ENCODE peak calls at places on chromosomes 16 and 17, in five cellular contexts. J is upper lobe of left lung, V is HCT116, D is heart left ventricle, W is IMR-90. F is an unnamed sample.

GRCh38 chr17:45869676-45870341 is 24.5 kb upstream of the MAPT start:
- ATAC-seq in J (no peak), V (no peak), D (no peak), W (no peak), F (no peak)

GRCh38 chr17:50593321-50593720 is 32.8 kb downstream of the CACNA1G start:
- ATAC-seq in J (peak; percentile 53), V (no peak), D (peak; percentile 49), W (no peak), F (no peak)

GRCh38 chr16:70592106-70592571 is 54.2 kb upstream of the IL34 start:
- ATAC-seq in J (no peak), V (peak; percentile 28), D (peak; percentile 62), W (no peak), F (peak; percentile 62)

GRCh38 chr17:66524848-66525247 is 222.4 kb downstream of the PRKCA start:
- ATAC-seq in J (no peak), V (no peak), D (no peak), W (no peak), F (no peak)

GRCh38 chr16:22683258-22683657 is 130.7 kb upstream of the HS3ST2 start:
- ATAC-seq in J (no peak), V (no peak), D (no peak), W (no peak), F (no peak)

GRCh38 chr16:69741951-69742904 is 12.5 kb downstream of the NOB1 start:
- ATAC-seq in J (no peak), V (no peak), D (peak; percentile 66), W (no peak), F (no peak)

GRCh38 chr17:56395787-56396186 is 197.7 kb upstream of the NOG start:
- ATAC-seq in J (no peak), V (no peak), D (no peak), W (no peak), F (no peak)

GRCh38 chr17:35404360-35404759 is 27.9 kb downstream of the SLFN12 start:
- ATAC-seq in J (no peak), V (no peak), D (no peak), W (no peak), F (no peak)

GRCh38 chr17:39739885-39740356 is 2.2 kb downstream of the GRB7 start:
- ATAC-seq in J (no peak), V (peak; percentile 8), D (no peak), W (no peak), F (no peak)

GRCh38 chr16:66447491-66447890 is 20.4 kb downstream of the BEAN1 start:
- ATAC-seq in J (no peak), V (no peak), D (no peak), W (no peak), F (no peak)

GRCh38 chr16:89153848-89154271 is 17.7 kb upstream of the CDH15 start:
- ATAC-seq in J (no peak), V (peak; percentile 31), D (peak; percentile 4), W (no peak), F (no peak)

DNA sequence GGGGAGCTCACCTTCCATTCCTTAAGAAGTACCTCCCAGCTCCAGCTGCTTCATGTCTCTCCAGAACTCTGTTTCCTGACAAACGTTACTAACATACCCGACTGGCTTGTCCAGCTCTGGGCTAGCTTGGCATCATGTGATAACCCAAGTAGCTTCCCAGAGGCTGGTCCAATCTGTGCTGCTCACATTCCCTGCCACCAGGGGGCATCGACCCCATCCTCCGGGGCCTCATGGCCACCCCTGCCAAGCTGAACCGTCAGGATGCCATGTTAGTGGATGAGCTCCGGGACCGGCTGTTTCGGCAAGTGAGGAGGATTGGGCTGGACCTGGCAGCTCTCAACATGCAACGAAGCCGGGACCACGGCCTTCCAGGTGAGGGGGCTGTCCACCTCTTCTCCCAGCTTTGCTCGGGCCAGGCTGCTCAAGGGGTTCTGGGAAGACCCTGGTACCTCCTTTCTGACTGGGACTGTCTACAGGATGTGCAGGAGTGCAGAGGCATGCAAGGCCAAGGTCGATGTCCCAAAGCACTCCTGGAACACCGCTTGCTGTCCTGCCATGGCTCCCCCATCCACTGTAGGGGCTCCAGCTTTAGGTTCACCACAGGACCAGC is 7.6 kb downstream of the EPX start:
- ATAC-seq in J (peak; percentile 74), V (peak; percentile 98), D (peak; percentile 62), W (peak; percentile 56), F (no peak)
- TF ChIP-seq CTCF in J (peak; percentile 39), V (peak; percentile 90), D (no peak), W (peak; percentile 47), F (no peak)

GRCh38 chr16:12651765-12652531 is 151.7 kb downstream of the CPPED1 start:
- ATAC-seq in J (no peak), V (no peak), D (no peak), W (no peak), F (no peak)

GRCh38 chr16:12652924-12653323 is 150.8 kb downstream of the CPPED1 start:
- ATAC-seq in J (no peak), V (no peak), D (no peak), W (no peak), F (no peak)

GRCh38 chr16:12655530-12655929 is 148.2 kb downstream of the CPPED1 start:
- ATAC-seq in J (no peak), V (no peak), D (no peak), W (no peak), F (no peak)

GRCh38 chr16:12649356-12649755 is 154.3 kb downstream of the CPPED1 start:
- ATAC-seq in J (no peak), V (no peak), D (no peak), W (no peak), F (no peak)

DNA sequence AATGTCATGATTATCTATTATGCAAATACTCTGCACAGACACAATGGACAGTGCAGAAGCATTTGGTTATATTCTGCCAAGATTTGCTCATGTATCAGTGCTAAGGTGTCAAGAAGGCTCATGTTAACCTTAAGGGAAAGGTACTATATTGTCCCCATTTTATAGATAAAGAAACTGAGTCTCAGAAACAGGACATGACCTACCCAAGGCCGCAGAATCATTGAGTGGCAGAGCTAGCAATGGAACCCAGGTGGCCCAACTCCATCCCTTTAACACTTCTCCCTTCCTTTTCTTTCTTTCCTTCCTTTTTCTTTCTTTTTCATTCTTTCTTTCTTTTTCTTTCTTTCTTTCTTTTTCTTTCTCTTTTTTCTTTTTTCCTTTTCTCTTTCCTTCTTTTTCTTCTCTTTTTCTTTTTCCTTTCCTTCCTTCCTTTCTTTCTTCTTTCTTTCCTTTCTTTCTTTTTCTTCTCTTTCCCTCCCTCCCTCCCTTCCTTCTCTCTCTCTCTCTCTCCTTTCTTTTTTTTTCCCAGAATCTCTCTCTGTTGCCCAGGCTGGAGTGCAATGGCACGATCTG is 149.8 kb downstream of the CPPED1 start:
- ATAC-seq in J (no peak), V (no peak), D (no peak), W (no peak), F (no peak)
- TF ChIP-seq POLR2A in J (no peak), V (no peak), D (no peak), W (no peak), F (no peak)

DNA sequence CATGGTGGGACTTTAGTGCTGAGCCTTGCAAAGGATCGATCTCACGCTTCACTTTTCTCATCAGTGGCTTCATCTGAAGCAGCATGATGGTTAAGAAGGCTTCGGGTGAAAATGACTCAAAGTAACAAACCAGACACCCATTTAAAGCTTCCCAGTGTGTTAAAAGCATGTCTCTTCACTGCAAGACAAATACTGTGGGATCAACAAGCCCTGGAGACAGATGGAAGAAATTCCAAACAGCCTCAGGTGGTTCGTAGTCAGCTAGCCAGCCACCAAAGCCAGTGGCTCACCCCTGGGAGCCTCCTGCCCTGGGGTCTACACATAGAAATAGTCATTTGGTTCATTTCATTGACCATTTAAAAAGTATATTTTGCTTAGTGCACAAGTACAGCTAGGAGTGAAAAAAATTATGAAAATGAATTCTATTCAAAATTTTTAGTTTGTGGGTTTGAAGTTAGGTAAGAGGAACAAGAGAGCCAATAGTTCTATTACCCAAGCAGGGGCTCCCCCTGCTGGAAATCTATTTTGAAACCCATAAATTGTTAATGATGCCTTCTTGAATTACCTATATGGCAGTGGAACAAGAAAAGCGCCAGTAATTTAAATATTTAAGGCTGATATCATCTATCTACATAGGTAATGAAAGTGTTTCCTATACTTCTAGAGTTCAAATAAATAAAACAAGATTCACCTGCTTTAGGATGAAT is 51.6 kb downstream of the PMP22 start:
- ATAC-seq in J (no peak), V (peak; percentile 52), D (no peak), W (no peak), F (no peak)
- TF ChIP-seq CTCF in J (no peak), V (peak; percentile 54), D (peak; percentile 22), W (peak; percentile 40), F (peak; percentile 15)

DNA sequence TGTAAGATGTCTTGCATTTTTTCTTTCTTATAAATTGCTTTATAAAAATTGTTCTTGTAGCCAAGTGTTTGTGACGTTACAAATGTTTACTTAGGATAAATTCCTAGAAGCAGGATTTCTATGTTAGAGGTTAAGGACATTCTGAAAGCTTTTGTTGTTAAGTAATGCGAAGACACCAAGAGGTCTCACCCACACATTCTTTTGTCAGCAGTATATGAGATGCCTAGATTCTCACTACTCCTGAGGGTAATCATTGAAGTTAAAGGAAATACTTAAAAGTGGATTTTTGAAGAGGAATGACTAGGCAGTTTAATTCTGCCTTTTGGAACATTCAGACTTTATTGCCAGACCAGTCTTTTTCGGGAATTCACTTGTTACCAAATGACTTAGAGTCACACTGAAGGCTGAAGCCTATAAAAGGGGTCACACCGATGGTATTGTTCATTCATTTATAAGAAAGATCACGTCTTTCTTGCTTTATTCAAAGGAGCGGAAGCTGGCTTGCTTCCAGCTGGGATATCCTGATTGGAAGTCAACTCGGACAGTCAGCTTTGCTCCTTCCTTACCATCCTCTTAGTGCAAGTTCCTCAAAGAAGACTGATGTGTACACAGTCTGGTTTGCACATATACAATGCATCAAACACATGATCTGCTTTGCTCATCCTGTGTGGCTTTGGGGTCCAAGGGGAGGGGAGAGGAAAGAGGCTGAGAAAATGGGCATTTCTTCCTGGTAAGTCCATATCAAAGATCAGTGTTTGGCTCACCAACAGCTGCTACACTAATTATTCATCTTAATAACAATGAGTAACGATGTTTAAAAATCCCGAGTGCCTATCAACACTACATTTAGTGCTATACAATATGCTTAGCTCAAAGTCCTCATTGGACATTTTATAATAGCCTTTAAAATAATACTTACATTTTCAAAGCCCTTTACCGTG is 160.0 kb downstream of the MAP2K6 start:
- ATAC-seq in J (no peak), V (no peak), D (no peak), W (peak; percentile 77), F (peak; percentile 71)
- TF ChIP-seq POLR2A in J (no peak), V (no peak), D (no peak), W (no peak), F (no peak)

DNA sequence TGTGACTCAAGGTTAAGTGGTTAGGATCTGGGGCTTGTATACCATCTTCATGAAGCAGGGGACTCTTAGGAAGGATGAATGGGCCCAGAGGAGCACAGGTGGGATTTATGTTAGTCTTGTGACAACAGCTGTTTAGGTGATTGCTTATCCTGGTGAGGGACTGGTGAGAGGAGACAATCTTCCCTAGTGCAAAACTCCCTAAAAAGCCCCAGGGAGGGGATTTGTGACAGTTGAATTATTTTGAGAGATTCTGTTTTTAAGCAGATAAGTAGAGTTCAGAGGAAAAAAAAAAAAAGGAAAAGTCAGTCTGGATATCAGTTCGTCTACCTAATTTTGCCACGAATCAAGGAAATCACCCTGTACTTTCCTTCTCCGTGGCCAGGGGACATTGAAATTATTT is 35.1 kb upstream of the SEC14L1 start:
- ATAC-seq in J (no peak), V (no peak), D (no peak), W (no peak), F (no peak)
- TF ChIP-seq CTCF in J (no peak), V (no peak), D (no peak), W (no peak), F (no peak)

GRCh38 chr16:17377360-17378324 is 93.1 kb downstream of the XYLT1 start:
- ATAC-seq in J (no peak), V (no peak), D (peak; percentile 84), W (no peak), F (peak; percentile 62)
- TF ChIP-seq POLR2A in J (no peak), V (no peak), D (no peak), W (no peak), F (no peak)